ENCODE peak calls at places on chromosomes 7 and 10, in nine cellular contexts. A is ovary, V is tibial nerve, U is K562, T is stomach, B is sigmoid colon, Y is GM12878, O is suprapubic skin, X is transverse colon. E is an unnamed sample.
A peak's percentile ranks its signal among the peaks of the same experiment; 100 is the strongest.

GRCh38 chr10:104736006-104736405 is 94.9 kb downstream of the SORCS3 start:
- DNase-seq in O (no peak), B (no peak), X (no peak), T (no peak), A (no peak), Y (no peak), V (no peak), U (no peak), E (no peak)

GRCh38 chr10:68469838-68470237 is 1.9 kb downstream of the DNA2 start:
- DNase-seq in V (no peak), T (no peak), Y (no peak), A (no peak), O (no peak), U (peak; percentile 17), X (no peak), B (no peak), E (no peak)

GRCh38 chr7:157011333-157012112 is 1.1 kb upstream of the MNX1 start:
- DNase-seq in Y (no peak), X (no peak), T (no peak), B (no peak), V (no peak), O (peak; percentile 49), U (peak; percentile 19), A (no peak), E (no peak)

GRCh38 chr7:113763226-113763625 is 155.6 kb downstream of the PPP1R3A start:
- DNase-seq in U (no peak), O (no peak), B (no peak), V (no peak), Y (no peak), X (no peak), T (no peak), A (no peak), E (no peak)

GRCh38 chr10:70513848-70514309 is 35.3 kb downstream of the PALD1 start:
- DNase-seq in T (no peak), A (no peak), U (no peak), V (no peak), B (no peak), Y (peak; percentile 51), O (no peak), X (peak; percentile 53), E (no peak)

GRCh38 chr7:122132341-122132740 is 11.7 kb downstream of the AASS start:
- DNase-seq in V (no peak), X (no peak), T (no peak), B (no peak), A (no peak), Y (no peak), U (no peak), O (no peak), E (no peak)

GRCh38 chr7:140417456-140418155 is 13.7 kb downstream of the RAB19 start:
- DNase-seq in O (no peak), A (no peak), U (peak; percentile 9), Y (no peak), X (no peak), B (no peak), V (no peak), T (no peak), E (no peak)

GRCh38 chr7:4713183-4713784 is 31.2 kb downstream of the FOXK1 start:
- DNase-seq in U (peak; percentile 46), A (no peak), X (peak; percentile 32), O (peak; percentile 82), Y (no peak), V (no peak), T (no peak), B (no peak), E (peak; percentile 50)

GRCh38 chr7:21967500-21968099 is 21.9 kb upstream of the CDCA7L start:
- DNase-seq in X (peak; percentile 16), O (no peak), B (no peak), Y (no peak), A (no peak), U (no peak), V (no peak), T (no peak), E (no peak)

GRCh38 chr7:53315986-53316385 is 280.6 kb downstream of the POM121L12 start:
- DNase-seq in A (no peak), V (no peak), O (no peak), Y (no peak), X (no peak), U (no peak), T (no peak), B (peak; percentile 70), E (peak; percentile 17)

GRCh38 chr10:28914721-28915120 is 237.4 kb downstream of the BAMBI start:
- DNase-seq in X (no peak), U (no peak), B (no peak), A (no peak), V (no peak), Y (no peak), O (no peak), T (no peak), E (no peak)

GRCh38 chr10:43931308-43931930 is 282.7 kb upstream of the ZNF32 start:
- DNase-seq in T (no peak), B (no peak), Y (no peak), V (no peak), U (no peak), A (no peak), O (no peak), X (no peak), E (no peak)

GRCh38 chr10:128059266-128059850 is 66.9 kb downstream of the MKI67 start:
- DNase-seq in O (peak; percentile 60), B (no peak), T (no peak), Y (no peak), V (no peak), A (no peak), U (no peak), X (no peak), E (no peak)
- H3K27ac ChIP-seq in O (no peak overlapping the region), B (no peak overlapping the region), T (no peak overlapping the region), Y (no peak overlapping the region), V (no peak overlapping the region), A (no peak overlapping the region), U (no peak overlapping the region), X (no peak overlapping the region), E (peak overlapping the region; percentile 53)

GRCh38 chr10:7388602-7389001 is 22.2 kb downstream of the SFMBT2 start:
- DNase-seq in T (no peak), V (no peak), A (no peak), U (no peak), Y (no peak), X (no peak), B (no peak), O (no peak), E (no peak)
- H3K27me3 ChIP-seq in T (no peaks in the 10 kb centered on the region), V (no peaks in the 10 kb centered on the region), A (no peaks in the 10 kb centered on the region), U (no peaks in the 10 kb centered on the region), Y (no peaks in the 10 kb centered on the region), X (no peaks in the 10 kb centered on the region), B (no peaks in the 10 kb centered on the region), O (no peaks in the 10 kb centered on the region), E (no peaks in the 10 kb centered on the region)

DNA sequence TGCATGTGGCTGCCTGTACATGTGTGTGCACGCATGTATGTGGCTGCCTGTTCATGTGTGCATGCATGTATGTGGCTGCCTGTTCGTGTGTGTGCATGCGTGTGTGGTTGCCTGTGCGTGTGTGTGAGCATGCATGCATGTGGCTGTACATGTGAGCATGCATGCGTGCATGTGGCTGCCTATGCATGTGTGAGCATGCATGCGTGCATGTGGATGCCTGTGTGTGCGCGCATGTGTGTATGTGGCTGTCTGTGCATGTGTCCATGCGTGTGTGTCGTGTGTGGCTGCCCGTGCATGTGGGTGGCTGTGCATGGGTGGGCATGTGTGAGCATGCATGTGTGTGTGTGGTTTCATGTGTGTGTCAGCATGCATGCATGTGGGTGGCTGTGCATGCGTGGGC is 218.3 kb downstream of the ELFN1 start:
- DNase-seq in B (no peak), A (no peak), T (no peak), Y (no peak), O (no peak), V (no peak), U (no peak), X (no peak), E (peak; percentile 47)
- TF ChIP-seq EP300 in B (no peak), A (no peak), T (no peak), Y (no peak), O (no peak), V (no peak), U (no peak), X (no peak), E (no peak)

GRCh38 chr10:53619678-53620077 is 847.1 kb upstream of the MBL2 start:
- DNase-seq in V (no peak), O (no peak), B (no peak), T (no peak), U (no peak), Y (no peak), A (no peak), X (no peak), E (no peak)
- H3K27ac ChIP-seq in V (no peak overlapping the region), O (no peak overlapping the region), B (no peak overlapping the region), T (no peak overlapping the region), U (no peak overlapping the region), Y (no peak overlapping the region), A (no peak overlapping the region), X (no peak overlapping the region), E (no peak overlapping the region)

GRCh38 chr7:128350708-128351295 is 7.1 kb upstream of the RBM28 start:
- DNase-seq in X (no peak), V (no peak), U (no peak), B (no peak), T (no peak), A (no peak), O (no peak), Y (no peak), E (peak; percentile 64)
- H3K27me3 ChIP-seq in X (peaks cover 51% of the 10 kb centered on the region), V (peaks cover 46% of the 10 kb centered on the region), U (peaks cover 2% of the 10 kb centered on the region), B (peaks cover 52% of the 10 kb centered on the region), T (no peaks in the 10 kb centered on the region), A (no peaks in the 10 kb centered on the region), O (peaks cover 39% of the 10 kb centered on the region), Y (peaks cover 10% of the 10 kb centered on the region), E (peaks cover 19% of the 10 kb centered on the region)

DNA sequence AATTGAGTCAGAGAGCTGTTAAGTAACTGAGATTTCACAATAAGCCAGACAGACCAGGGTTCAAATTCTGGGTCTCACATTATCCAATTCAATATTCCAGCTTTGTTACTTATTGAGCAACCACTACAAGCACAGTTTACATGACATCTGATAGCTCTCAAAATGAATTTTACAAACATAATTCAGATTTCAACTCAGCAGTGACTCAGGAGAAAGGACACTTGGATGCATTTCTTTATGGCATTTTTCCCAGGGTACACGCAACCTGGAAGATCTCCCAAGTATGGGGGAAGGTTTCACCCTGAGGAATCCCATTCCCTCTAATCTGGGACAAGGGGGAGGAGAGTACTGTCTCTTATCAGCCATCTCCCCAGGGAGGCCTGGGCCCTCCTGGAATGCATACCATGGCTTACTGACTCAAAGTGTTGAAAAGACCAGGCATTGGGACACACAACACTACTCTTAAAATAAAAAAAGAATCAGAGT is 102.4 kb downstream of the CFTR start:
- DNase-seq in A (no peak), Y (no peak), T (no peak), V (peak; percentile 20), X (no peak), U (no peak), O (no peak), B (peak; percentile 76), E (no peak)
- TF ChIP-seq EP300 in A (no peak), Y (no peak), T (no peak), V (no peak), X (no peak), U (no peak), O (no peak), B (no peak), E (no peak)

E was measured in upper lobe of left lung.